ENCODE peak calls at places on chromosomes 1 and 21, in eight cellular contexts. R, Z, C, X, G, E, O and V are unnamed samples.

GRCh38 chr1:27566462-27567182 is 37.3 kb downstream of the AHDC1 start:
- DNase-seq in R (no peak), Z (no peak), C (no peak), X (no peak), G (no peak), E (no peak), O (no peak), V (no peak)

GRCh38 chr1:156860113-156860638 is 489 bp upstream of the NTRK1 start:
- DNase-seq in R (peak; percentile 25), Z (peak; percentile 36), C (peak; percentile 83), X (peak; percentile 67), G (peak; percentile 83), E (peak; percentile 51), O (peak; percentile 15), V (peak; percentile 81)

GRCh38 chr1:216771922-216772321 is 48.7 kb upstream of the ESRRG start:
- DNase-seq in R (no peak), Z (no peak), C (no peak), X (no peak), G (peak; percentile 6), E (no peak), O (no peak), V (no peak)

GRCh38 chr1:19395678-19396192 is 83.6 kb downstream of the SLC66A1 start:
- DNase-seq in R (no peak), Z (no peak), C (no peak), X (no peak), G (peak; percentile 49), E (no peak), O (no peak), V (no peak)

GRCh38 chr1:246930830-246931548 is 759 bp downstream of the AHCTF1 start:
- DNase-seq in R (peak; percentile 42), Z (peak; percentile 38), C (peak; percentile 74), X (peak; percentile 51), G (peak; percentile 55), E (peak; percentile 53), O (peak; percentile 33), V (peak; percentile 62)

GRCh38 chr1:246117066-246117791 is 389.9 kb downstream of the SMYD3 start:
- DNase-seq in R (no peak), Z (peak; percentile 1), C (no peak), X (peak; percentile 20), G (peak; percentile 56), E (no peak), O (peak; percentile 22), V (peak; percentile 18)

GRCh38 chr1:79633456-79633855 is 626.9 kb upstream of the ADGRL4 start:
- DNase-seq in R (no peak), Z (no peak), C (no peak), X (no peak), G (no peak), E (no peak), O (peak; percentile 50), V (no peak)

GRCh38 chr21:44407493-44407892 is 47.8 kb upstream of the LRRC3 start:
- DNase-seq in R (no peak), Z (no peak), C (peak; percentile 59), X (peak; percentile 47), G (no peak), E (no peak), O (no peak), V (peak; percentile 36)

GRCh38 chr1:184647471-184647870 is 107.2 kb downstream of the EDEM3 start:
- DNase-seq in R (no peak), Z (no peak), C (no peak), X (no peak), G (no peak), E (no peak), O (no peak), V (no peak)

GRCh38 chr1:169090308-169090899 is 16.1 kb upstream of the ATP1B1 start:
- DNase-seq in R (no peak), Z (no peak), C (no peak), X (no peak), G (no peak), E (no peak), O (no peak), V (no peak)

GRCh38 chr1:4681026-4681425 is 26.6 kb downstream of the AJAP1 start:
- DNase-seq in R (peak; percentile 79), Z (no peak), C (no peak), X (no peak), G (no peak), E (no peak), O (no peak), V (no peak)

GRCh38 chr1:210195635-210196160 is 36.9 kb upstream of the SERTAD4 start:
- DNase-seq in R (no peak), Z (no peak), C (no peak), X (no peak), G (no peak), E (no peak), O (no peak), V (no peak)